ENCODE peak calls at places on chromosomes 5 and 9, in seven cellular contexts. H, J, I, T, A, M and D are unnamed samples.

GRCh38 chr9:21252727-21253547 is 13.1 kb upstream of the IFNA14 start:
- DNase-seq in H (peak; percentile 24), A (no peak), I (peak; percentile 26), M (peak; percentile 53), T (no peak), J (no peak), D (no peak)

GRCh38 chr5:124692324-124692723 is 54.1 kb downstream of the ZNF608 start:
- DNase-seq in H (no peak), M (no peak), J (no peak), I (peak; percentile 12), T (no peak), A (no peak), D (no peak)

GRCh38 chr9:4558599-4558998 is 68.3 kb downstream of the SLC1A1 start:
- DNase-seq in J (no peak), I (no peak), M (no peak), T (no peak), H (no peak), A (no peak), D (no peak)

GRCh38 chr5:40991981-40992559 is 79.1 kb downstream of the MROH2B start:
- DNase-seq in A (no peak), H (no peak), T (no peak), M (no peak), I (no peak), J (no peak), D (no peak)

GRCh38 chr5:137192293-137192743 is 306.8 kb downstream of the SPOCK1 start:
- DNase-seq in M (no peak), J (no peak), H (no peak), T (no peak), A (no peak), I (peak; percentile 77), D (no peak)

GRCh38 chr5:170254056-170254455 is 21.3 kb downstream of the C5orf58 start:
- DNase-seq in T (no peak), H (no peak), A (no peak), J (no peak), M (no peak), I (peak; percentile 33), D (no peak)

GRCh38 chr5:137649228-137649890 is 86.5 kb downstream of the KLHL3 start:
- DNase-seq in M (no peak), I (peak; percentile 59), A (no peak), T (no peak), H (no peak), J (no peak), D (no peak)

GRCh38 chr5:56270058-56270457 is 36.9 kb upstream of the ANKRD55 start:
- DNase-seq in A (no peak), H (no peak), J (no peak), M (no peak), I (no peak), T (no peak), D (no peak)

GRCh38 chr5:32578362-32578761 is 7.0 kb upstream of the SUB1 start:
- DNase-seq in T (no peak), I (no peak), A (no peak), H (no peak), J (no peak), M (no peak), D (no peak)

GRCh38 chr9:124126571-124127289 is 115.2 kb downstream of the LHX2 start:
- DNase-seq in J (peak; percentile 84), I (peak; percentile 67), T (peak; percentile 77), A (peak; percentile 83), H (peak; percentile 70), M (peak; percentile 69), D (no peak)

GRCh38 chr5:106454050-106454449 is 1216.7 kb downstream of the EFNA5 start:
- DNase-seq in M (no peak), A (no peak), T (no peak), H (no peak), I (no peak), J (no peak), D (no peak)

GRCh38 chr5:127995556-127995955 is 88.0 kb upstream of the SLC12A2 start:
- DNase-seq in A (no peak), T (no peak), I (no peak), J (no peak), M (no peak), H (no peak), D (no peak)

GRCh38 chr9:35203531-35203930 is 41.7 kb downstream of the UNC13B start:
- DNase-seq in A (no peak), T (no peak), J (no peak), I (no peak), M (no peak), H (no peak), D (no peak)

GRCh38 chr5:53738105-53738504 is 177.7 kb downstream of the NDUFS4 start:
- DNase-seq in I (no peak), J (no peak), M (no peak), T (no peak), A (no peak), H (no peak), D (no peak)

GRCh38 chr9:105693435-105694275 is 686 bp upstream of the TMEM38B start:
- DNase-seq in M (no peak), I (no peak), T (no peak), H (no peak), J (no peak), A (no peak), D (no peak)

GRCh38 chr5:114255275-114255674 is 106.6 kb upstream of the KCNN2 start:
- DNase-seq in T (no peak), H (no peak), J (no peak), M (no peak), I (no peak), A (no peak), D (no peak)

GRCh38 chr5:862367-863243 is 11.8 kb upstream of the ZDHHC11 start:
- DNase-seq in H (no peak), A (no peak), M (no peak), J (no peak), T (no peak), I (peak; percentile 18), D (no peak)

GRCh38 chr5:122775713-122776084 is 819 bp downstream of the SNX2 start:
- DNase-seq in A (no peak), I (peak; percentile 16), M (no peak), H (no peak), J (no peak), T (no peak), D (no peak)

GRCh38 chr9:75851917-75852316 is 38.6 kb upstream of the PCSK5 start:
- DNase-seq in A (no peak), M (no peak), I (no peak), T (no peak), H (no peak), J (no peak), D (no peak)

GRCh38 chr9:75850459-75851200 is 39.8 kb upstream of the PCSK5 start:
- DNase-seq in H (no peak), I (no peak), T (no peak), J (no peak), A (no peak), M (no peak), D (no peak)

GRCh38 chr9:75858497-75859092 is 31.9 kb upstream of the PCSK5 start:
- DNase-seq in H (no peak), I (no peak), M (no peak), J (no peak), T (no peak), A (no peak), D (no peak)

GRCh38 chr9:75852746-75853145 is 37.7 kb upstream of the PCSK5 start:
- DNase-seq in A (no peak), M (no peak), J (no peak), T (no peak), H (no peak), I (no peak), D (no peak)

DNA sequence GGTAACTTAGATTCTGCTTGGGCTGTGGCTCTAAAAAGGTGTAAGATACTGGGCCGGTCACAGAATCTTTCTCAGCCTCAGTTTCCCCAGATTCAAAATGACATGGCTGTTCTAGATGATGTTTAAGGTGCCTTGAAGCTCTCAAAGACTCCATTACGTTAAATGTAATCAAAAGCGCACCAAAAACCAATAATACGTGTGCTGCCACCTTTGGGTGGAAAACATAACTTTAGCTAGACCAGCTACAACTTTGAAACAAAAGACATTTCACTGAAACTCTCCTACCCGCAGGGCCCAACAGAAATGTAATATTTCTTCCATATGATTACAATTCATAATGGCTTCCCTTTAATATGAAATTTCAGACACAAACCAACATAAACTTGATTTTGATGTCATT is 35.0 kb upstream of the PCSK5 start:
- DNase-seq in I (peak; percentile 35), M (no peak), J (peak; percentile 46), H (no peak), A (no peak), T (no peak), D (no peak)
- TF ChIP-seq CTCF in I (peak; percentile 55), M (peak; percentile 57), J (peak; percentile 20), H (peak; percentile 67), A (no peak), T (peak; percentile 31), D (peak; percentile 56)

GRCh38 chr5:111703662-111704061 is 53.3 kb downstream of the NREP start:
- DNase-seq in H (no peak), A (no peak), I (no peak), J (no peak), M (no peak), T (no peak), D (no peak)
- H3K4me3 ChIP-seq in H (no peak overlapping the region), A (no peak overlapping the region), I (no peak overlapping the region), J (no peak overlapping the region), M (no peak overlapping the region), T (no peak overlapping the region), D (no peak overlapping the region)

DNA sequence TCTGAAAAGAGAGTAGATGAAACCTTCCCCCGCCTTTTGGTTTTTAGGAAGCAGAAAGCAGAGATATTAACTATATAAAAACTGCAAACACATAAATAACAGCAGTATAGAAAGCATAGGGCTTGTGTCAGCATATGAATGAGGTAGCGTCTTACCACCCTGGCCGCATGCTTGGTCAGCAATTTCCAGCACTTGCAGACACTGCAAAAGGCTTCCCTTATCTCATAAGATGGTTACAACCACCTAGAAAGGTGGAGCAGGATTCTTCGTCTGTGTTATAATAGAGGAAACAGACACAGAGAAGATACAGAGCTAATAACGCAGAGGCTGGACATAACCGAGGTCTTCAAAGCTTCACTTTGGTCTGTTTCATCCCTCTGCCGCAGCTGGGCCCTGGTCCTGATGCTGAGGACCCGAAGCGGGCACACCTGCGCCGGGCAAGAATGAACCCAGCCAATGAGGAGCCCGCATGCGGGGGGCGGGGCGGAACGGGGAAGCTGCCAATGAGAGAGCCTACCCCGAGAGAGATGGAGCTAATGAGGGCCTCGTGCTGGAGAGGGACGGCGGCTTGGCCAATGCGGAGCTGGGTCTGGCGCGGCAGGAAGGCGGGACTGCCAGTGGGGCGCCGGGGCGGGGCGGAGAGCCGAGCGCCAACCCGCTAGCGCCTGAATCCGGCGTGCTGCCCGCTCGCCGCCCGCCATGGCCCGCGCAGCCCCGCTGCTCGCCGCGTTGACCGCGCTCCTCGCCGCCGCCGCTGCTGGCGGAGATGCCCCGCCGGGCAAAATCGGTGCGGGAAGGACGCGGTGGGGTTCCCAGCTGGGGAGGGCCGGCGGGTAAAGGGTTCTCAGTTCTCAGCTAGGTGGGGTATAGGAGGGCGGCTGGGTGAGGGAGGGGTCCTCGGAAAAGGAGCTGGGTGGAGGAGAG is at the start of gene PCYOX1L:
- DNase-seq in J (peak; percentile 93), I (peak; percentile 92), M (peak; percentile 96), A (peak; percentile 96), T (peak; percentile 97), H (peak; percentile 99), D (no peak)
- TF ChIP-seq CTCF in J (no peak), I (no peak), M (no peak), A (no peak), T (no peak), H (no peak), D (no peak)

DNA sequence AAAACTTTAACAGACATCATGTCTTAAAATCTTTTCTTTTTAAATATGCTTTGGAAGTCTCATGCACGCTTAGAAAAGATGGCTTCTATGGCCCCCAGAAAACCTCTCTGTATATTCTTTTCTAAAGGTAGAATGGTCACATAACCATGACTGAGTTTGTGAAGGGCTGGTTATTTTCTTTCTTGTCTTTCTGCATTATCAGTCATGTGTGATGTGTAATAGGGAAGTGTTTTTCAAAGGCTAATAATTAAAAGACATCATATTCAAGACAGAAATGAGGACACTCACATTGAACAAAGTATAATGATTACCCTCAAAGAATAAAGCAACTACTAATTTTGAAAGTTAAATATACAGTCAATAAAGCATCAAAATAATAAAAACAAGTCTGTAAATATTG is 253.4 kb downstream of the TRPM3 start:
- DNase-seq in M (no peak), I (no peak), A (no peak), H (no peak), J (no peak), T (no peak), D (no peak)
- H3K4me3 ChIP-seq in M (peak overlapping the region; percentile 53), I (peak overlapping the region; percentile 60), A (no peak overlapping the region), H (no peak overlapping the region), J (no peak overlapping the region), T (no peak overlapping the region), D (peak overlapping the region; percentile 70)